ENCODE peak calls at places on chromosomes 11 and 22, in five cellular contexts. One of them, this sample, is unnamed.
A peak's percentile ranks its signal among the peaks of the same experiment; 100 is the strongest.

GRCh38 chr11:57800444-57801184 is 39.0 kb downstream of the CTNND1 start:
- DNase-seq in body of pancreas: peak; percentile 68
- DNase-seq in activated CD8-positive, alpha-beta T cell treated with anti-CD3 and anti-CD28 coated beads for 36 hours: peak; percentile 6
- DNase-seq in T follicular helper cell: no peak
- DNase-seq in A172: peak; percentile 77
- DNase-seq in this sample: peak; percentile 98

GRCh38 chr11:79088967-79089366 is 351.9 kb downstream of the TENM4 start:
- DNase-seq in T follicular helper cell: no peak
- DNase-seq in body of pancreas: no peak
- DNase-seq in A172: no peak
- DNase-seq in activated CD8-positive, alpha-beta T cell treated with anti-CD3 and anti-CD28 coated beads for 36 hours: no peak
- DNase-seq in this sample: no peak

GRCh38 chr22:41311487-41311886 is 10.2 kb downstream of the ZC3H7B start:
- DNase-seq in activated CD8-positive, alpha-beta T cell treated with anti-CD3 and anti-CD28 coated beads for 36 hours: no peak
- DNase-seq in T follicular helper cell: no peak
- DNase-seq in body of pancreas: no peak
- DNase-seq in A172: no peak
- DNase-seq in this sample: no peak

GRCh38 chr22:43183496-43184263 is 3.3 kb downstream of the TTLL12 start:
- DNase-seq in T follicular helper cell: no peak
- DNase-seq in body of pancreas: no peak
- DNase-seq in activated CD8-positive, alpha-beta T cell treated with anti-CD3 and anti-CD28 coated beads for 36 hours: no peak
- DNase-seq in A172: no peak
- DNase-seq in this sample: peak; percentile 53

GRCh38 chr22:50342651-50343540 is at the start of gene PPP6R2:
- DNase-seq in activated CD8-positive, alpha-beta T cell treated with anti-CD3 and anti-CD28 coated beads for 36 hours: peak; percentile 88
- DNase-seq in body of pancreas: peak; percentile 80
- DNase-seq in A172: no peak
- DNase-seq in T follicular helper cell: peak; percentile 82
- DNase-seq in this sample: peak; percentile 47

GRCh38 chr22:49240472-49240871 is 587.2 kb downstream of the BRD1 start:
- DNase-seq in A172: no peak
- DNase-seq in activated CD8-positive, alpha-beta T cell treated with anti-CD3 and anti-CD28 coated beads for 36 hours: no peak
- DNase-seq in body of pancreas: no peak
- DNase-seq in T follicular helper cell: no peak
- DNase-seq in this sample: no peak

GRCh38 chr22:44627521-44628139 is 74.4 kb upstream of the PRR5 start:
- DNase-seq in T follicular helper cell: no peak
- DNase-seq in body of pancreas: no peak
- DNase-seq in activated CD8-positive, alpha-beta T cell treated with anti-CD3 and anti-CD28 coated beads for 36 hours: no peak
- DNase-seq in A172: no peak
- DNase-seq in this sample: no peak

GRCh38 chr11:110059706-110060430 is 33.3 kb upstream of the ZC3H12C start:
- DNase-seq in body of pancreas: no peak
- DNase-seq in activated CD8-positive, alpha-beta T cell treated with anti-CD3 and anti-CD28 coated beads for 36 hours: no peak
- DNase-seq in T follicular helper cell: no peak
- DNase-seq in A172: peak; percentile 10
- DNase-seq in this sample: no peak

GRCh38 chr11:133948711-133949110 is 8.1 kb downstream of the IGSF9B start:
- DNase-seq in body of pancreas: no peak
- DNase-seq in T follicular helper cell: no peak
- DNase-seq in A172: no peak
- DNase-seq in activated CD8-positive, alpha-beta T cell treated with anti-CD3 and anti-CD28 coated beads for 36 hours: peak; percentile 38
- DNase-seq in this sample: no peak

GRCh38 chr11:129435499-129436245 is 60.0 kb downstream of the BARX2 start:
- DNase-seq in activated CD8-positive, alpha-beta T cell treated with anti-CD3 and anti-CD28 coated beads for 36 hours: no peak
- DNase-seq in body of pancreas: no peak
- DNase-seq in A172: no peak
- DNase-seq in T follicular helper cell: no peak
- DNase-seq in this sample: peak; percentile 88

This sample was measured in bronchial epithelial cell.